ENCODE peak calls at places on chromosomes 13 and 19, in five cellular contexts. One of them, this sample, is unnamed.

GRCh38 chr19:46186717-46187101 is 38.7 kb downstream of the IGFL2 start:
- DNase-seq in transverse colon: no peak
- DNase-seq in suprapubic skin: no peak
- DNase-seq in sigmoid colon: no peak
- DNase-seq in K562: no peak
- DNase-seq in this sample: no peak

GRCh38 chr13:107242138-107242537 is 674.2 kb upstream of the ARGLU1 start:
- DNase-seq in transverse colon: no peak
- DNase-seq in suprapubic skin: no peak
- DNase-seq in sigmoid colon: no peak
- DNase-seq in K562: no peak
- DNase-seq in this sample: no peak

GRCh38 chr19:16325671-16326400 is 1.2 kb downstream of the KLF2 start:
- DNase-seq in transverse colon: peak
- DNase-seq in suprapubic skin: peak
- DNase-seq in sigmoid colon: peak
- DNase-seq in K562: no peak
- DNase-seq in this sample: peak

GRCh38 chr13:88857256-88857655 is 1186.1 kb downstream of the SLITRK5 start:
- DNase-seq in transverse colon: no peak
- DNase-seq in suprapubic skin: no peak
- DNase-seq in sigmoid colon: no peak
- DNase-seq in K562: no peak
- DNase-seq in this sample: no peak

GRCh38 chr13:27860743-27861142 is 59.1 kb upstream of the PDX1 start:
- DNase-seq in transverse colon: no peak
- DNase-seq in suprapubic skin: no peak
- DNase-seq in sigmoid colon: no peak
- DNase-seq in K562: no peak
- DNase-seq in this sample: no peak

GRCh38 chr13:45811891-45812583 is 39.5 kb downstream of the SIAH3 start:
- DNase-seq in transverse colon: no peak
- DNase-seq in suprapubic skin: no peak
- DNase-seq in sigmoid colon: no peak
- DNase-seq in K562: no peak
- DNase-seq in this sample: no peak

GRCh38 chr13:112351825-112352224 is 24.3 kb upstream of the SPACA7 start:
- DNase-seq in transverse colon: no peak
- DNase-seq in suprapubic skin: no peak
- DNase-seq in sigmoid colon: no peak
- DNase-seq in K562: no peak
- DNase-seq in this sample: no peak

GRCh38 chr19:34938886-34939285 is 12.2 kb downstream of the ZNF30 start:
- DNase-seq in transverse colon: no peak
- DNase-seq in suprapubic skin: no peak
- DNase-seq in sigmoid colon: no peak
- DNase-seq in K562: no peak
- DNase-seq in this sample: no peak

GRCh38 chr13:83877901-83878300 is 4.4 kb downstream of the SLITRK1 start:
- DNase-seq in transverse colon: no peak
- DNase-seq in suprapubic skin: no peak
- DNase-seq in sigmoid colon: no peak
- DNase-seq in K562: no peak
- DNase-seq in this sample: no peak

GRCh38 chr19:5828661-5829566 is 10.6 kb downstream of the FUT6 start:
- DNase-seq in transverse colon: peak
- DNase-seq in suprapubic skin: no peak
- DNase-seq in sigmoid colon: peak
- DNase-seq in K562: peak
- DNase-seq in this sample: peak

GRCh38 chr19:38149597-38149996 is 74.4 kb downstream of the DPF1 start:
- DNase-seq in transverse colon: no peak
- DNase-seq in suprapubic skin: no peak
- DNase-seq in sigmoid colon: no peak
- DNase-seq in K562: peak
- DNase-seq in this sample: no peak

GRCh38 chr13:43783820-43784219 is 3.0 kb downstream of the ENOX1 start:
- DNase-seq in transverse colon: no peak
- DNase-seq in suprapubic skin: no peak
- DNase-seq in sigmoid colon: no peak
- DNase-seq in K562: no peak
- DNase-seq in this sample: no peak

GRCh38 chr19:1619703-1620102 is 14.4 kb upstream of the UQCR11 start:
- DNase-seq in transverse colon: no peak
- DNase-seq in suprapubic skin: no peak
- DNase-seq in sigmoid colon: no peak
- DNase-seq in K562: no peak
- DNase-seq in this sample: no peak

GRCh38 chr13:25455146-25455545 is 83.4 kb downstream of the ATP8A2 start:
- DNase-seq in transverse colon: no peak
- DNase-seq in suprapubic skin: no peak
- DNase-seq in sigmoid colon: no peak
- DNase-seq in K562: no peak
- DNase-seq in this sample: peak

GRCh38 chr19:29614046-29614445 is 8.0 kb downstream of the POP4 start:
- DNase-seq in transverse colon: no peak
- DNase-seq in suprapubic skin: no peak
- DNase-seq in sigmoid colon: no peak
- DNase-seq in K562: no peak
- DNase-seq in this sample: no peak

GRCh38 chr19:7888826-7889217 is 512 bp downstream of the LRRC8E start:
- DNase-seq in transverse colon: peak
- DNase-seq in suprapubic skin: no peak
- DNase-seq in sigmoid colon: no peak
- DNase-seq in K562: no peak
- DNase-seq in this sample: no peak

GRCh38 chr19:3809881-3810707 is 23.9 kb upstream of the MATK start:
- DNase-seq in transverse colon: no peak
- DNase-seq in suprapubic skin: no peak
- DNase-seq in sigmoid colon: no peak
- DNase-seq in K562: no peak
- DNase-seq in this sample: peak

GRCh38 chr13:113805431-113806103 is 46.5 kb downstream of the TMEM255B start:
- DNase-seq in transverse colon: no peak
- DNase-seq in suprapubic skin: peak
- DNase-seq in sigmoid colon: peak
- DNase-seq in K562: no peak
- DNase-seq in this sample: no peak

GRCh38 chr19:1103691-1104451 is at the start of gene GPX4:
- DNase-seq in transverse colon: peak
- DNase-seq in suprapubic skin: peak
- DNase-seq in sigmoid colon: peak
- DNase-seq in K562: peak
- DNase-seq in this sample: peak

GRCh38 chr13:23470706-23471610 is 37.5 kb upstream of the SACS start:
- DNase-seq in transverse colon: no peak
- DNase-seq in suprapubic skin: no peak
- DNase-seq in sigmoid colon: no peak
- DNase-seq in K562: no peak
- DNase-seq in this sample: no peak

GRCh38 chr19:48745208-48745995 is 1.3 kb downstream of the IZUMO1 start:
- DNase-seq in transverse colon: peak
- DNase-seq in suprapubic skin: no peak
- DNase-seq in sigmoid colon: peak
- DNase-seq in K562: peak
- DNase-seq in this sample: peak

GRCh38 chr13:25217023-25217909 is 45.2 kb upstream of the AMER2 start:
- DNase-seq in transverse colon: no peak
- DNase-seq in suprapubic skin: no peak
- DNase-seq in sigmoid colon: no peak
- DNase-seq in K562: no peak
- DNase-seq in this sample: no peak

GRCh38 chr13:44816701-44817684 is 172.3 kb downstream of the NUFIP1 start:
- DNase-seq in transverse colon: no peak
- DNase-seq in suprapubic skin: no peak
- DNase-seq in sigmoid colon: no peak
- DNase-seq in K562: no peak
- DNase-seq in this sample: no peak

GRCh38 chr13:33208290-33208990 is 77.1 kb downstream of the STARD13 start:
- DNase-seq in transverse colon: no peak
- DNase-seq in suprapubic skin: no peak
- DNase-seq in sigmoid colon: no peak
- DNase-seq in K562: no peak
- DNase-seq in this sample: no peak

GRCh38 chr13:44238011-44238421 is 135.6 kb upstream of the SERP2 start:
- DNase-seq in transverse colon: no peak
- DNase-seq in suprapubic skin: no peak
- DNase-seq in sigmoid colon: no peak
- DNase-seq in K562: no peak
- DNase-seq in this sample: no peak

GRCh38 chr19:30941591-30941990 is 407.6 kb downstream of the TSHZ3 start:
- DNase-seq in transverse colon: no peak
- DNase-seq in suprapubic skin: no peak
- DNase-seq in sigmoid colon: no peak
- DNase-seq in K562: no peak
- DNase-seq in this sample: no peak

DNA sequence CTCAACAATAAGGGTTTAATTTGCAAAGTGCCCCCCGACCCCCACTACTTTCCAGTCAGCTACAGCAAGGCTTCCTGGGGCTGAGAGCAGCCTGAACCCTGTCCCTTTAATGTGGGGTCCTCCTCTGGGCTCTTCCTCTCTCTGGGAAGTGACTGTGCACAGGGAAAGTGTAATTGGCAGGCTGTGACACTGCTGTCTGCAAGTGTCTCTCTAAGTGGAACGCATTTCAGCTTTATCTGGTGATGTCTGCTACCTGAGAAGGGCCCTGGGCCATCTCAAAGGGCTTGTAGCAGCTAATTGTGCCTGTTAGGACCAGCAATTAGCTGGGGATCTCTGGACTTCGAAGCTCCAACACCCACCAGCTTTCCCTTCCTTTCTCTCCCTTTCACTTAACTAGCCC is 406.6 kb downstream of the TSHZ3 start:
- DNase-seq in transverse colon: no peak
- DNase-seq in suprapubic skin: no peak
- DNase-seq in sigmoid colon: no peak
- DNase-seq in K562: no peak
- DNase-seq in this sample: no peak
- TF ChIP-seq EP300 in transverse colon: no peak
- TF ChIP-seq EP300 in suprapubic skin: no peak
- TF ChIP-seq EP300 in sigmoid colon: no peak
- TF ChIP-seq EP300 in K562: no peak
- TF ChIP-seq EP300 in this sample: no peak

GRCh38 chr19:51784922-51785690 is 9.9 kb upstream of the FPR3 start:
- DNase-seq in transverse colon: peak
- DNase-seq in suprapubic skin: peak
- DNase-seq in sigmoid colon: peak
- DNase-seq in K562: peak
- DNase-seq in this sample: peak
- TF ChIP-seq EP300 in transverse colon: no peak
- TF ChIP-seq EP300 in suprapubic skin: no peak
- TF ChIP-seq EP300 in sigmoid colon: no peak
- TF ChIP-seq EP300 in K562: peak
- TF ChIP-seq EP300 in this sample: no peak

GRCh38 chr13:66301482-66301881 is 928.7 kb downstream of the PCDH9 start:
- DNase-seq in transverse colon: no peak
- DNase-seq in suprapubic skin: no peak
- DNase-seq in sigmoid colon: no peak
- DNase-seq in K562: no peak
- DNase-seq in this sample: no peak

GRCh38 chr13:66305960-66306617 is 924.0 kb downstream of the PCDH9 start:
- DNase-seq in transverse colon: no peak
- DNase-seq in suprapubic skin: no peak
- DNase-seq in sigmoid colon: no peak
- DNase-seq in K562: no peak
- DNase-seq in this sample: no peak
- TF ChIP-seq EP300 in transverse colon: no peak
- TF ChIP-seq EP300 in suprapubic skin: no peak
- TF ChIP-seq EP300 in sigmoid colon: no peak
- TF ChIP-seq EP300 in K562: no peak
- TF ChIP-seq EP300 in this sample: no peak

GRCh38 chr19:15280048-15280725 is 47.9 kb upstream of the EPHX3 start:
- DNase-seq in transverse colon: no peak
- DNase-seq in suprapubic skin: no peak
- DNase-seq in sigmoid colon: no peak
- DNase-seq in K562: no peak
- DNase-seq in this sample: no peak

GRCh38 chr19:15279326-15279904 is 47.2 kb upstream of the EPHX3 start:
- DNase-seq in transverse colon: no peak
- DNase-seq in suprapubic skin: no peak
- DNase-seq in sigmoid colon: no peak
- DNase-seq in K562: no peak
- DNase-seq in this sample: no peak

GRCh38 chr19:15283141-15283885 is 49.0 kb downstream of the BRD4 start:
- DNase-seq in transverse colon: no peak
- DNase-seq in suprapubic skin: no peak
- DNase-seq in sigmoid colon: peak
- DNase-seq in K562: no peak
- DNase-seq in this sample: peak

GRCh38 chr19:15282311-15282705 is 50.0 kb downstream of the BRD4 start:
- DNase-seq in transverse colon: no peak
- DNase-seq in suprapubic skin: no peak
- DNase-seq in sigmoid colon: no peak
- DNase-seq in K562: no peak
- DNase-seq in this sample: no peak

GRCh38 chr19:15280915-15281683 is 48.9 kb upstream of the EPHX3 start:
- DNase-seq in transverse colon: peak
- DNase-seq in suprapubic skin: peak
- DNase-seq in sigmoid colon: peak
- DNase-seq in K562: peak
- DNase-seq in this sample: peak
- TF ChIP-seq EP300 in transverse colon: no peak
- TF ChIP-seq EP300 in suprapubic skin: no peak
- TF ChIP-seq EP300 in sigmoid colon: no peak
- TF ChIP-seq EP300 in K562: peak
- TF ChIP-seq EP300 in this sample: no peak

GRCh38 chr13:39887424-39887823 is 232.0 kb downstream of the COG6 start:
- DNase-seq in transverse colon: no peak
- DNase-seq in suprapubic skin: no peak
- DNase-seq in sigmoid colon: no peak
- DNase-seq in K562: no peak
- DNase-seq in this sample: no peak
- TF ChIP-seq EP300 in transverse colon: no peak
- TF ChIP-seq EP300 in suprapubic skin: no peak
- TF ChIP-seq EP300 in sigmoid colon: peak
- TF ChIP-seq EP300 in K562: no peak
- TF ChIP-seq EP300 in this sample: no peak

This sample was measured in upper lobe of left lung.